ENCODE peak calls at places on chromosomes 1 and 21, in eight cellular contexts. One of them, this sample, is unnamed.

GRCh38 chr1:243713470-243714186 is 136.4 kb downstream of the AKT3 start:
- DNase-seq in RWPE1: no peak
- DNase-seq in progenitor cell of endocrine pancreas: no peak
- DNase-seq in PC-3: no peak
- DNase-seq in HL-60: no peak
- DNase-seq in cardiac muscle cell: peak
- DNase-seq in stomach: no peak
- DNase-seq in NB4: peak
- DNase-seq in this sample: peak

GRCh38 chr1:93616996-93617669 is 64.5 kb downstream of the BCAR3 start:
- DNase-seq in PC-3: no peak
- DNase-seq in RWPE1: peak
- DNase-seq in cardiac muscle cell: peak
- DNase-seq in progenitor cell of endocrine pancreas: no peak
- DNase-seq in HL-60: no peak
- DNase-seq in stomach: peak
- DNase-seq in NB4: no peak
- DNase-seq in this sample: no peak

GRCh38 chr1:20390589-20391331 is 95.2 kb downstream of the CAMK2N1 start:
- DNase-seq in NB4: no peak
- DNase-seq in progenitor cell of endocrine pancreas: no peak
- DNase-seq in RWPE1: no peak
- DNase-seq in cardiac muscle cell: no peak
- DNase-seq in HL-60: no peak
- DNase-seq in PC-3: peak
- DNase-seq in stomach: no peak
- DNase-seq in this sample: no peak

GRCh38 chr1:67530071-67530470 is 99.9 kb upstream of the SERBP1 start:
- DNase-seq in progenitor cell of endocrine pancreas: no peak
- DNase-seq in cardiac muscle cell: no peak
- DNase-seq in stomach: no peak
- DNase-seq in NB4: no peak
- DNase-seq in RWPE1: no peak
- DNase-seq in PC-3: no peak
- DNase-seq in HL-60: no peak
- DNase-seq in this sample: no peak

GRCh38 chr1:155649689-155650088 is 38.9 kb downstream of the YY1AP1 start:
- DNase-seq in stomach: no peak
- DNase-seq in PC-3: no peak
- DNase-seq in NB4: peak
- DNase-seq in progenitor cell of endocrine pancreas: no peak
- DNase-seq in RWPE1: no peak
- DNase-seq in cardiac muscle cell: no peak
- DNase-seq in HL-60: no peak
- DNase-seq in this sample: no peak

GRCh38 chr21:45341779-45342178 is 54.1 kb upstream of the POFUT2 start:
- DNase-seq in cardiac muscle cell: peak
- DNase-seq in NB4: no peak
- DNase-seq in HL-60: no peak
- DNase-seq in stomach: no peak
- DNase-seq in RWPE1: peak
- DNase-seq in PC-3: peak
- DNase-seq in progenitor cell of endocrine pancreas: no peak
- DNase-seq in this sample: no peak

GRCh38 chr1:112769611-112770010 is 54.5 kb upstream of the PPM1J start:
- DNase-seq in RWPE1: no peak
- DNase-seq in progenitor cell of endocrine pancreas: no peak
- DNase-seq in PC-3: no peak
- DNase-seq in cardiac muscle cell: no peak
- DNase-seq in HL-60: no peak
- DNase-seq in stomach: no peak
- DNase-seq in NB4: no peak
- DNase-seq in this sample: no peak

GRCh38 chr21:38989745-38990423 is 184.2 kb downstream of the ETS2 start:
- DNase-seq in cardiac muscle cell: peak
- DNase-seq in PC-3: peak
- DNase-seq in progenitor cell of endocrine pancreas: no peak
- DNase-seq in NB4: no peak
- DNase-seq in HL-60: no peak
- DNase-seq in RWPE1: no peak
- DNase-seq in stomach: peak
- DNase-seq in this sample: no peak

GRCh38 chr1:203743101-203743501 is 21.9 kb upstream of the LAX1 start:
- DNase-seq in HL-60: no peak
- DNase-seq in PC-3: no peak
- DNase-seq in RWPE1: no peak
- DNase-seq in stomach: no peak
- DNase-seq in NB4: no peak
- DNase-seq in cardiac muscle cell: no peak
- DNase-seq in progenitor cell of endocrine pancreas: no peak
- DNase-seq in this sample: peak

GRCh38 chr1:67053785-67054759 is at the start of gene SLC35D1:
- DNase-seq in PC-3: peak
- DNase-seq in progenitor cell of endocrine pancreas: peak
- DNase-seq in HL-60: peak
- DNase-seq in NB4: peak
- DNase-seq in RWPE1: peak
- DNase-seq in cardiac muscle cell: peak
- DNase-seq in stomach: peak
- DNase-seq in this sample: peak

GRCh38 chr1:78005755-78006154 is 1.0 kb downstream of the DNAJB4 start:
- DNase-seq in stomach: no peak
- DNase-seq in PC-3: peak
- DNase-seq in progenitor cell of endocrine pancreas: no peak
- DNase-seq in HL-60: no peak
- DNase-seq in RWPE1: peak
- DNase-seq in cardiac muscle cell: peak
- DNase-seq in NB4: peak
- DNase-seq in this sample: no peak

GRCh38 chr1:183776731-183777130 is 28.2 kb upstream of the RGL1 start:
- DNase-seq in NB4: no peak
- DNase-seq in stomach: no peak
- DNase-seq in HL-60: no peak
- DNase-seq in RWPE1: no peak
- DNase-seq in cardiac muscle cell: peak
- DNase-seq in PC-3: no peak
- DNase-seq in progenitor cell of endocrine pancreas: no peak
- DNase-seq in this sample: no peak

DNA sequence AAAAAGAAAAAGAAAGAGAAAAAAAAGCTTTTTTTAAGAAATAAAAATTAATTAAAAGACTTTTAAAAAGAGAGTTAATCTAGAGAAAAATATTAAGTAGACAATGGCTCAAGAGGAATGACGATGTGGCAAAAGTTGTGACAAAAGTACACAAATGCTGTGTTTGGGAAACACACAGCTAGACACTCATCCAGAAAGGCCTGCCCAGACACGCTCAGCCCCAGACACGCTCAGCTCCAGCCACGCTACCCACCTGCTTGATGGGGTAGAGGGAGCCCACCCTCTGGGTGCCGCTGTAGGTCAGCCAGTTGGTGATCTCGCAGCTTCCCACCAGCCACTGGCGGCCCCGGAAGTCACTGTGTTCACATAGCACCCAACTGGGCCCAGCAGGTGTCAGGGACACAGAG is 10.2 kb downstream of the CD52 start:
- DNase-seq in cardiac muscle cell: no peak
- DNase-seq in progenitor cell of endocrine pancreas: no peak
- DNase-seq in RWPE1: peak
- DNase-seq in NB4: no peak
- DNase-seq in stomach: no peak
- DNase-seq in PC-3: no peak
- DNase-seq in HL-60: no peak
- DNase-seq in this sample: no peak
- TF ChIP-seq CTCF in cardiac muscle cell: no peak
- TF ChIP-seq CTCF in progenitor cell of endocrine pancreas: no peak
- TF ChIP-seq CTCF in RWPE1: no peak
- TF ChIP-seq CTCF in NB4: no peak
- TF ChIP-seq CTCF in stomach: no peak
- TF ChIP-seq CTCF in PC-3: no peak
- TF ChIP-seq CTCF in HL-60: no peak
- TF ChIP-seq CTCF in this sample: no peak

DNA sequence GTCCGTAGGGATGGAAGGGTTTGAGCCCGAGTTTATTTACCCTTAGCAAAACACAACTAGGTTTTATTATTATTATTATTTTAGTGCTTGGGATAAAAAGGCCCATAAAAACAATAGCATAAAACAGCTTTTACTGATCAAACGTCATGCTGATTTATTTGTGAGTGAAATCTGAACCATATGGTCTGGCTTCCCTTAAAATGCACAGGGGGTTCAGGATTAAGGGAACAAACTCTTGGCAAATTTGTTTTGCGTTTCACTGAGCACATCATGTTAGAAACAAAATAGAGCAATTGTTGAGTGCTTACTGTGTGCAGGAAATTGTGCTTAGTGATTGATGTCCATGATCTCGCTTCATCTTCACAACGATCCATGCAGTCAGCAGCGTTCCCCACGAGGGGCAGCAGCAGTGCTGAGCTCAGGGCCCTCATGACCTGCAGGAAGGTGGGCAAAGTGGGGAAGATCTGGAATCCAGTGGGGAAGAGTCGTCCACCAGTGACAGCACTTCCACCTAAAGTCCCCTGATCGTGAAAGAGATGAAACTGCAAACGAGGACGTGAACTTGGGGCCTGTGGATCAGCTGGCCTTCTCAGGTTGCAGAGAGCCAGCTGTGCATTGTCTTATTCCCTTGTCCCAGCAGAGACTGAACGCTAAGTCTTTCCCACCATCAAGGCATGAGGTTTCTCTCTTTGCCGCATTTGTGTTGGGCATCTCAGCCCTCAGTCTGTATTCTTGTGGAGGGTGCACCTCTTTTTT is 71.1 kb downstream of the KIF26B start:
- DNase-seq in progenitor cell of endocrine pancreas: no peak
- DNase-seq in PC-3: no peak
- DNase-seq in NB4: no peak
- DNase-seq in cardiac muscle cell: no peak
- DNase-seq in stomach: no peak
- DNase-seq in HL-60: no peak
- DNase-seq in RWPE1: no peak
- DNase-seq in this sample: no peak
- TF ChIP-seq CTCF in progenitor cell of endocrine pancreas: no peak
- TF ChIP-seq CTCF in PC-3: no peak
- TF ChIP-seq CTCF in NB4: no peak
- TF ChIP-seq CTCF in cardiac muscle cell: no peak
- TF ChIP-seq CTCF in stomach: no peak
- TF ChIP-seq CTCF in HL-60: no peak
- TF ChIP-seq CTCF in RWPE1: no peak
- TF ChIP-seq CTCF in this sample: no peak

GRCh38 chr1:44366576-44366975 is 11.5 kb upstream of the ERI3 start:
- DNase-seq in HL-60: no peak
- DNase-seq in progenitor cell of endocrine pancreas: no peak
- DNase-seq in RWPE1: no peak
- DNase-seq in cardiac muscle cell: no peak
- DNase-seq in NB4: no peak
- DNase-seq in stomach: no peak
- DNase-seq in PC-3: no peak
- DNase-seq in this sample: no peak

GRCh38 chr1:44357710-44358109 is 2.7 kb upstream of the ERI3 start:
- DNase-seq in stomach: no peak
- DNase-seq in HL-60: no peak
- DNase-seq in cardiac muscle cell: no peak
- DNase-seq in progenitor cell of endocrine pancreas: no peak
- DNase-seq in PC-3: no peak
- DNase-seq in RWPE1: no peak
- DNase-seq in NB4: no peak
- DNase-seq in this sample: no peak

GRCh38 chr1:44359234-44359937 is 4.3 kb upstream of the ERI3 start:
- DNase-seq in stomach: no peak
- DNase-seq in PC-3: peak
- DNase-seq in RWPE1: no peak
- DNase-seq in cardiac muscle cell: no peak
- DNase-seq in progenitor cell of endocrine pancreas: no peak
- DNase-seq in HL-60: no peak
- DNase-seq in NB4: no peak
- DNase-seq in this sample: no peak

GRCh38 chr1:44355582-44356305 is 687 bp upstream of the ERI3 start:
- DNase-seq in HL-60: peak
- DNase-seq in cardiac muscle cell: no peak
- DNase-seq in RWPE1: no peak
- DNase-seq in stomach: no peak
- DNase-seq in NB4: peak
- DNase-seq in progenitor cell of endocrine pancreas: no peak
- DNase-seq in PC-3: no peak
- DNase-seq in this sample: no peak

DNA sequence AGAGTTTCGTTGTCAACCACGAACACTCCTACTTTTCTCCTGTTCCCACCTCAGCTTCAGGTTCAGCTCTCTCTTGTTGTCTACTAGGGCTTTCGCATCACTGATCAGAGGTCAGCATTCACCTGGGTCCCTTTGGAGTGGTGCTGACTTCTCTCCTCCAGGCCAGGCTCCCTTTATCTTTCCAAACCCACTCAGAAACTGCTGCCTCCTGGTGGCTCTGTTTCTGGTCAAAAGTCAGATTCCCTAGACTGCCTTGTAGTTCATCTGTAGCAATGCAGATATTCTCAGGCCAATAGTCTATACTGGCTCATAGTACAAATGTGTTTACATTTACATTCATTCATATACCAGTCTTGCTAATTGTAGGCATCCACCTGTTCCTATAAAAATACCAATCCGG is 6.4 kb upstream of the ERI3 start:
- DNase-seq in HL-60: no peak
- DNase-seq in cardiac muscle cell: peak
- DNase-seq in RWPE1: no peak
- DNase-seq in NB4: no peak
- DNase-seq in PC-3: peak
- DNase-seq in stomach: no peak
- DNase-seq in progenitor cell of endocrine pancreas: no peak
- DNase-seq in this sample: no peak
- TF ChIP-seq CTCF in HL-60: no peak
- TF ChIP-seq CTCF in cardiac muscle cell: no peak
- TF ChIP-seq CTCF in RWPE1: no peak
- TF ChIP-seq CTCF in NB4: no peak
- TF ChIP-seq CTCF in PC-3: peak
- TF ChIP-seq CTCF in stomach: no peak
- TF ChIP-seq CTCF in progenitor cell of endocrine pancreas: peak
- TF ChIP-seq CTCF in this sample: no peak

DNA sequence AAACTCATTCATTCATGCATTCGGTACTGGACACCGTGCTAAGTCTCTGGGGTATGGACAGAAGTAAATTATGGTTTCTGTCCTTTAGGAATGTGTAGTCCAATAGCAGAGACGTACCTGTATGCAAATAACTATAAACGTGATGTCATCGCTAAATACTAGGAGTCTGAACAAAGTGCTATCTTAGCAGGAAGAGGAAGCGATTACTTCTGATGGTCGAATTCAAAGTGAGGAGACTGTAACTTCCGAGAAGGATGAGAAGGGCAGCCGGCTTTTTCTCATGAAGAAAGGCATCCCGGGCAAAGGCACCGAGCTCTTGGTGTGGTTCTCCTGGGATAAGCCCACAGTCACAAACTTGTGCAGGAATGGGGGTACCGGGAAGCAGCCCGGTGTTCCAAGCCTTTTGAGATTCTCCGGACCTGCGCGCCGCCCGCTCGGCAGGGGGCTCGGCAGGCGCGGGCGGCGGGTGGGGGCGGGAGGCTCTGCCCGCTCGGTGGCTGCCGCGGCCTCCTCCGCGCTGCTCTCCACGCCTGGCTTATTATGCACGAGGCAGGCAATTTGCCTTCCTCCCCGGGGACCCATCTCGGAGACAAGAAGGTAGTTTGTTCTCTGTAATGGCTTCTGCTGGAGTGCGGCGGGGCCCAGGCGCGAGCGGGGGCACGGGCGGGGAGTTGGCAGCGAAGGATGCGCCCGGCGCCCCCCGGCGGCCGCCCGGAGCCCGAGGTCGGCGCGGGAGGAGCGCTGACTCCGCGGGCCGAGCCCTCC is 67.5 kb upstream of the CD1D start:
- DNase-seq in progenitor cell of endocrine pancreas: peak
- DNase-seq in RWPE1: peak
- DNase-seq in PC-3: no peak
- DNase-seq in HL-60: no peak
- DNase-seq in NB4: peak
- DNase-seq in cardiac muscle cell: peak
- DNase-seq in stomach: no peak
- DNase-seq in this sample: peak
- TF ChIP-seq CTCF in progenitor cell of endocrine pancreas: peak
- TF ChIP-seq CTCF in RWPE1: peak
- TF ChIP-seq CTCF in PC-3: no peak
- TF ChIP-seq CTCF in HL-60: no peak
- TF ChIP-seq CTCF in NB4: no peak
- TF ChIP-seq CTCF in cardiac muscle cell: peak
- TF ChIP-seq CTCF in stomach: peak
- TF ChIP-seq CTCF in this sample: peak